ENCODE peak calls at places on chromosomes 12 and 14, in six cellular contexts. Q is mesenchymal stem cell, L is neuronal stem cell, K is H9, I is mesendoderm, O is H1. T is an unnamed sample.
A peak's percentile ranks its signal among the peaks of the same experiment; 100 is the strongest.

GRCh38 chr12:56487448-56488040 is 417 bp downstream of the GLS2 start:
- DNase-seq in Q (peak; percentile 23), L (no peak), K (peak; percentile 80), I (peak; percentile 58), O (no peak), T (no peak)

GRCh38 chr12:111444706-111445310 is 39.1 kb downstream of the SH2B3 start:
- DNase-seq in Q (peak; percentile 92), L (no peak), K (no peak), I (peak; percentile 62), O (no peak), T (no peak)

GRCh38 chr14:80364274-80364673 is 153.0 kb upstream of the DIO2 start:
- DNase-seq in Q (peak; percentile 23), L (no peak), K (no peak), I (peak; percentile 63), O (no peak), T (peak; percentile 21)

GRCh38 chr12:111706145-111706544 is 20.3 kb downstream of the ACAD10 start:
- DNase-seq in Q (no peak), L (no peak), K (no peak), I (no peak), O (no peak), T (no peak)

GRCh38 chr12:48285751-48286650 is 64.7 kb downstream of the ZNF641 start:
- DNase-seq in Q (no peak), L (no peak), K (no peak), I (peak; percentile 44), O (no peak), T (no peak)

GRCh38 chr12:76863811-76864210 is 15.0 kb downstream of the CSRP2 start:
- DNase-seq in Q (peak; percentile 71), L (no peak), K (no peak), I (peak; percentile 30), O (no peak), T (peak; percentile 27)

GRCh38 chr12:34595749-34596733 is 573.7 kb downstream of the ALG10 start:
- DNase-seq in Q (no peak), L (no peak), K (no peak), I (no peak), O (no peak), T (no peak)

GRCh38 chr14:96143906-96144305 is 60.7 kb upstream of the BDKRB2 start:
- DNase-seq in Q (no peak), L (no peak), K (no peak), I (no peak), O (no peak), T (no peak)

GRCh38 chr14:28382460-28383220 is 383.9 kb upstream of the FOXG1 start:
- DNase-seq in Q (peak; percentile 3), L (no peak), K (no peak), I (peak; percentile 31), O (no peak), T (no peak)

GRCh38 chr12:104108755-104109445 is 29.1 kb downstream of the NFYB start:
- DNase-seq in Q (peak; percentile 84), L (peak; percentile 71), K (peak; percentile 82), I (peak; percentile 83), O (peak; percentile 43), T (peak; percentile 87)

GRCh38 chr12:9736931-9737705 is 4.2 kb upstream of the CLECL1 start:
- DNase-seq in Q (no peak), L (no peak), K (no peak), I (no peak), O (no peak), T (no peak)

GRCh38 chr14:90654831-90655276 is 161.4 kb downstream of the TTC7B start:
- DNase-seq in Q (no peak), L (no peak), K (no peak), I (no peak), O (no peak), T (peak; percentile 74)

GRCh38 chr12:5022465-5023061 is 21.1 kb upstream of the KCNA5 start:
- DNase-seq in Q (peak; percentile 10), L (peak; percentile 61), K (peak; percentile 87), I (peak; percentile 77), O (peak; percentile 57), T (peak; percentile 36)

GRCh38 chr12:57614178-57614947 is 3.1 kb downstream of the ARHGEF25 start:
- DNase-seq in Q (no peak), L (no peak), K (peak; percentile 88), I (peak; percentile 82), O (no peak), T (peak; percentile 15)

GRCh38 chr12:103013741-103014140 is 56.3 kb downstream of the ASCL1 start:
- DNase-seq in Q (no peak), L (no peak), K (no peak), I (no peak), O (no peak), T (no peak)
- H2BK15ac ChIP-seq in Q (no peak overlapping the region), L (no peak overlapping the region), K (no peak overlapping the region), I (no peak overlapping the region), O (peak overlapping the region; percentile 2), T (no peak overlapping the region)

GRCh38 chr14:95073947-95074346 is 83.4 kb downstream of the DICER1 start:
- DNase-seq in Q (no peak), L (no peak), K (no peak), I (no peak), O (no peak), T (no peak)

GRCh38 chr14:95070748-95071435 is 86.4 kb downstream of the DICER1 start:
- DNase-seq in Q (no peak), L (no peak), K (no peak), I (no peak), O (no peak), T (no peak)

GRCh38 chr14:95069547-95069946 is 87.8 kb downstream of the DICER1 start:
- DNase-seq in Q (no peak), L (no peak), K (no peak), I (no peak), O (no peak), T (no peak)

GRCh38 chr14:95071649-95072256 is 85.6 kb downstream of the DICER1 start:
- DNase-seq in Q (no peak), L (peak; percentile 24), K (no peak), I (no peak), O (no peak), T (no peak)

DNA sequence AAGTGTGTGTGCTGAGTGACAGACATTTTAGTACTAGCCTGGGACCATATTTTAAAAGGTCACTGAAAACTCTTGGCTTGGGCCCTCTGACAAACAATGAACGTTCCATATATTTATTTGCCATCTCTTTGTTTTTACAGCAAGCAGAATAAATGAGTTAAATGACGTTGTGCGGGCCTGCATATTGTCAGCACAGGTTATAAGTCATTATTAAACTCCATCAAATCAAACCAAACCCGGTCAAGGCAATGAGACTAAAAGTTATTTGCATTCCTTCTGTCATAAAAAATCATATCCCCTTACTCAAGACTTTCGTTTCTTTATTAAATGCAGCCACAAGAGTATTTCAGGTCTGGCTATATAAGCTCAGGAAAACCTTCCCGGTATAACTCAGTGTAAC is 85.0 kb downstream of the DICER1 start:
- DNase-seq in Q (no peak), L (no peak), K (no peak), I (no peak), O (no peak), T (no peak)
- H2BK15ac ChIP-seq in Q (no peak overlapping the region), L (no peak overlapping the region), K (no peak overlapping the region), I (no peak overlapping the region), O (no peak overlapping the region), T (no peak overlapping the region)

GRCh38 chr12:131076791-131077747 is 123.4 kb downstream of the ADGRD1 start:
- DNase-seq in Q (no peak), L (no peak), K (peak; percentile 27), I (no peak), O (no peak), T (no peak)

GRCh38 chr12:131074221-131075083 is 120.7 kb downstream of the ADGRD1 start:
- DNase-seq in Q (no peak), L (no peak), K (peak; percentile 21), I (no peak), O (no peak), T (no peak)

GRCh38 chr12:131076277-131076676 is 122.6 kb downstream of the ADGRD1 start:
- DNase-seq in Q (no peak), L (no peak), K (no peak), I (no peak), O (no peak), T (no peak)

GRCh38 chr12:131075194-131075593 is 121.5 kb downstream of the ADGRD1 start:
- DNase-seq in Q (no peak), L (no peak), K (peak; percentile 14), I (no peak), O (no peak), T (no peak)

DNA sequence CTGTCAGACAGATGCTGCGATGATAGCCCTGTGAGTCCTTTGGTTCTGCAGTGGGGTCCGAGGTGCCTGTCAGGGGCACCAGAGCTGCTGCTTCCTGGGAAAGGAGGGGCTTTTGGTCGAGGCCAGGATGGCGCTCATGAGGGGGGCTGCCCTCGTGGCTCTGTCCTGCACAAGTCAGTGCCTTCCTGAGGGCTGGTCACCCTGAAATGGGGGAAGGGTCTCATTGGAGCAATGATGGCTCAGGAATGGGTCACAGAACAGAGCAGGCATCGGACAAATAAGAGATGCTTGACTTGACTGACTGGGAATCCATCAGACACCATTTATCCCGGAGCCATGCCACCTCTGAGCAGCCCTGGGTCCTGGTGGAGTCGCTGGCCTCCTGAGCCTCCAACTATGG is 121.9 kb downstream of the ADGRD1 start:
- DNase-seq in Q (no peak), L (no peak), K (peak; percentile 17), I (no peak), O (no peak), T (no peak)
- H2BK15ac ChIP-seq in Q (no peak overlapping the region), L (peak overlapping the region; percentile 10), K (no peak overlapping the region), I (no peak overlapping the region), O (no peak overlapping the region), T (no peak overlapping the region)

DNA sequence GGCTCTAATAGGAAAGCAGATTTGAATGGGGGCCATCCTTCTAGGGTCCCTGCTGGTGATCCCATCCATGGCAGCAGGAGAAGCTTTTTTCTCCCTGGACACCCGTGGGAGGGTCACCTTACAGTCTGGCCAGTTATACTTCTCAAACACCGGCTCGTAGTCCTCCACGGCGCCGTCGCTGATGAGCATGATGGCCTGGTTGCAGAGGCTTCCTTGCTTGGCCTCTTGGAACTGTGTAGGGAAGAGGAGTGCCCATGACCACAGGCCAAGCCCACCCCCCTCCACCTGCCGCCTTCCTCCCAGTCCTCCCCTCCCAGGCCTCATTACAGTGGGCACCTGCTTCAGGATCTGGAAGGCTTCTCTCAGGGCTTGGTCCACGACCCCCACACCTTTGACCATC is 33.8 kb downstream of the CACNA2D4 start:
- DNase-seq in Q (no peak), L (no peak), K (no peak), I (no peak), O (no peak), T (no peak)
- H2BK15ac ChIP-seq in Q (no peak overlapping the region), L (no peak overlapping the region), K (no peak overlapping the region), I (no peak overlapping the region), O (no peak overlapping the region), T (no peak overlapping the region)

GRCh38 chr12:31118347-31118830 is 44.7 kb downstream of the DDX11 start:
- DNase-seq in Q (no peak), L (peak; percentile 47), K (peak; percentile 45), I (peak; percentile 40), O (no peak), T (no peak)
- H2BK15ac ChIP-seq in Q (no peak overlapping the region), L (peak overlapping the region; percentile 98), K (no peak overlapping the region), I (no peak overlapping the region), O (no peak overlapping the region), T (no peak overlapping the region)

GRCh38 chr12:132348176-132348575 is 18.8 kb upstream of the GALNT9 start:
- DNase-seq in Q (no peak), L (no peak), K (no peak), I (no peak), O (no peak), T (no peak)
- H2BK15ac ChIP-seq in Q (no peak overlapping the region), L (no peak overlapping the region), K (no peak overlapping the region), I (no peak overlapping the region), O (no peak overlapping the region), T (no peak overlapping the region)

T was measured in IMR-90.